ENCODE peak calls at places on chromosomes 3 and 15, in six cellular contexts. W, K, J, C, Z and F are unnamed samples.

GRCh38 chr15:66873856-66874255 is 171.8 kb downstream of the SMAD6 start:
- DNase-seq in W (no peak), K (no peak), J (no peak), C (no peak), Z (no peak), F (no peak)

GRCh38 chr3:111999924-112000835 is 1.5 kb downstream of the TAGLN3 start:
- DNase-seq in W (no peak), K (no peak), J (no peak), C (no peak), Z (no peak), F (no peak)

GRCh38 chr15:83114856-83115255 is 7.4 kb downstream of the TM6SF1 start:
- DNase-seq in W (no peak), K (no peak), J (no peak), C (no peak), Z (no peak), F (no peak)

GRCh38 chr3:117892431-117892841 is 1142.2 kb downstream of the IGSF11 start:
- DNase-seq in W (no peak), K (no peak), J (no peak), C (no peak), Z (no peak), F (peak; percentile 89)

GRCh38 chr15:79170256-79170664 is 79.7 kb upstream of the RASGRF1 start:
- DNase-seq in W (no peak), K (peak; percentile 25), J (no peak), C (no peak), Z (peak; percentile 63), F (peak; percentile 74)

GRCh38 chr3:14920536-14920935 is 26.8 kb upstream of the NR2C2 start:
- DNase-seq in W (no peak), K (no peak), J (no peak), C (no peak), Z (no peak), F (no peak)

GRCh38 chr15:56019819-56020218 is 26.4 kb upstream of the NEDD4 start:
- DNase-seq in W (no peak), K (no peak), J (no peak), C (no peak), Z (no peak), F (no peak)

GRCh38 chr3:39707314-39707909 is 102.0 kb upstream of the MYRIP start:
- DNase-seq in W (no peak), K (no peak), J (no peak), C (no peak), Z (no peak), F (peak; percentile 67)

GRCh38 chr3:123758081-123758564 is 126.0 kb downstream of the MYLK start:
- DNase-seq in W (no peak), K (no peak), J (no peak), C (no peak), Z (no peak), F (peak; percentile 88)

GRCh38 chr15:74050835-74051234 is 31.5 kb downstream of the GOLGA6A start:
- DNase-seq in W (no peak), K (no peak), J (peak; percentile 58), C (no peak), Z (no peak), F (no peak)

GRCh38 chr15:89822951-89823701 is 8.5 kb upstream of the ANPEP start:
- DNase-seq in W (no peak), K (no peak), J (no peak), C (no peak), Z (no peak), F (peak; percentile 73)

GRCh38 chr3:150059729-150060128 is 89.0 kb upstream of the PFN2 start:
- DNase-seq in W (no peak), K (no peak), J (no peak), C (no peak), Z (no peak), F (no peak)

GRCh38 chr3:85864896-85865295 is 906.1 kb downstream of the CADM2 start:
- DNase-seq in W (no peak), K (no peak), J (no peak), C (no peak), Z (no peak), F (no peak)

GRCh38 chr3:187744169-187745151 is 808 bp downstream of the BCL6 start:
- DNase-seq in W (peak; percentile 80), K (peak; percentile 48), J (peak; percentile 84), C (peak; percentile 39), Z (no peak), F (peak; percentile 69)

GRCh38 chr15:86164222-86164898 is 84.7 kb downstream of the AGBL1 start:
- DNase-seq in W (no peak), K (no peak), J (no peak), C (no peak), Z (no peak), F (no peak)

GRCh38 chr3:36764704-36765038 is 318 bp upstream of the DCLK3 start:
- DNase-seq in W (no peak), K (no peak), J (no peak), C (no peak), Z (no peak), F (no peak)
- H3K4me3 ChIP-seq in W (no peak overlapping the region), K (peak overlapping the region; percentile 64), J (no peak overlapping the region), C (no peak overlapping the region), Z (no peak overlapping the region), F (no peak overlapping the region)

GRCh38 chr15:29346998-29347397 is 77.4 kb upstream of the NSMCE3 start:
- DNase-seq in W (no peak), K (no peak), J (no peak), C (no peak), Z (no peak), F (no peak)
- H3K27ac ChIP-seq in W (no peak overlapping the region), K (no peak overlapping the region), J (no peak overlapping the region), C (no peak overlapping the region), Z (no peak overlapping the region), F (no peak overlapping the region)

GRCh38 chr15:65081758-65082157 is 5.2 kb downstream of the KBTBD13 start:
- DNase-seq in W (no peak), K (no peak), J (no peak), C (no peak), Z (no peak), F (peak; percentile 36)
- H3K4me1 ChIP-seq in W (peaks cover 4% of the 10 kb centered on the region), K (peaks cover 96% of the 10 kb centered on the region), J (peaks cover 6% of the 10 kb centered on the region), C (peaks cover 7% of the 10 kb centered on the region), Z (peaks cover 68% of the 10 kb centered on the region), F (no peaks in the 10 kb centered on the region)

GRCh38 chr3:71546781-71547180 is 36.7 kb downstream of the FOXP1 start:
- DNase-seq in W (no peak), K (no peak), J (no peak), C (no peak), Z (no peak), F (no peak)
- H3K4me3 ChIP-seq in W (no peak overlapping the region), K (no peak overlapping the region), J (no peak overlapping the region), C (no peak overlapping the region), Z (no peak overlapping the region), F (no peak overlapping the region)

DNA sequence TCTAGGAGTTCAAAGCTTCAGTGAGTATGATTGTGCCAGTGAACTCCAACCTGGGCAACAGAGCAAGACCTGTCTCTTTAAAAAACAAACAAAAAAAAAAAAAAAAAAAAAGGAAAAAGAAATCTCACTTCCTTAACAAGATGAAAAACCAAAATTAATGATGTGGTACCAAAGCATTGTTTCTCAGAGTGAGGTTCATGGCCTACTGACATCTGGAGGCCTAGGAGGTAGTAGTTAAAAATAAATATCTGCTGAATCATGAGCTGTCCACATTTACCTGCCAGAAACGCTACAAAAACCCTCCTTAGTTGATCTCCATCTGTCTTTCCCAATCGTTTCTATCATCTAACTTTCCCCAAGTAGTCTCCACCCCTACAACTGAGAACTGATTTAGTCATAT is 51.2 kb downstream of the EPHA6 start:
- DNase-seq in W (no peak), K (no peak), J (no peak), C (no peak), Z (no peak), F (no peak)
- H3K27ac ChIP-seq in W (no peak overlapping the region), K (no peak overlapping the region), J (no peak overlapping the region), C (no peak overlapping the region), Z (no peak overlapping the region), F (no peak overlapping the region)

GRCh38 chr15:40769310-40770146 is at the start of gene C15orf62:
- DNase-seq in W (peak; percentile 47), K (no peak), J (peak; percentile 94), C (no peak), Z (no peak), F (peak; percentile 33)

GRCh38 chr15:40771242-40771641 is 1.5 kb downstream of the C15orf62 start:
- DNase-seq in W (no peak), K (no peak), J (no peak), C (no peak), Z (no peak), F (no peak)

GRCh38 chr15:40772014-40772413 is 2.2 kb downstream of the C15orf62 start:
- DNase-seq in W (no peak), K (no peak), J (no peak), C (no peak), Z (no peak), F (no peak)

GRCh38 chr15:40768492-40769309 is 1.1 kb upstream of the C15orf62 start:
- DNase-seq in W (no peak), K (no peak), J (peak; percentile 68), C (no peak), Z (no peak), F (no peak)

GRCh38 chr15:40770147-40770721 is 454 bp downstream of the C15orf62 start:
- DNase-seq in W (no peak), K (no peak), J (peak; percentile 74), C (no peak), Z (no peak), F (no peak)
- H3K4me1 ChIP-seq in W (peaks cover 2% of the 10 kb centered on the region), K (peaks cover 10% of the 10 kb centered on the region), J (peaks cover 4% of the 10 kb centered on the region), C (peaks cover 10% of the 10 kb centered on the region), Z (peaks cover 25% of the 10 kb centered on the region), F (peaks cover 15% of the 10 kb centered on the region)

GRCh38 chr15:24880663-24881062 is 74.1 kb upstream of the SNRPN start:
- DNase-seq in W (no peak), K (no peak), J (no peak), C (no peak), Z (no peak), F (no peak)

GRCh38 chr15:24879492-24879891 is 75.3 kb upstream of the SNRPN start:
- DNase-seq in W (no peak), K (no peak), J (no peak), C (no peak), Z (no peak), F (no peak)

GRCh38 chr15:24877174-24877573 is 77.6 kb upstream of the SNRPN start:
- DNase-seq in W (no peak), K (no peak), J (no peak), C (no peak), Z (no peak), F (peak; percentile 4)

DNA sequence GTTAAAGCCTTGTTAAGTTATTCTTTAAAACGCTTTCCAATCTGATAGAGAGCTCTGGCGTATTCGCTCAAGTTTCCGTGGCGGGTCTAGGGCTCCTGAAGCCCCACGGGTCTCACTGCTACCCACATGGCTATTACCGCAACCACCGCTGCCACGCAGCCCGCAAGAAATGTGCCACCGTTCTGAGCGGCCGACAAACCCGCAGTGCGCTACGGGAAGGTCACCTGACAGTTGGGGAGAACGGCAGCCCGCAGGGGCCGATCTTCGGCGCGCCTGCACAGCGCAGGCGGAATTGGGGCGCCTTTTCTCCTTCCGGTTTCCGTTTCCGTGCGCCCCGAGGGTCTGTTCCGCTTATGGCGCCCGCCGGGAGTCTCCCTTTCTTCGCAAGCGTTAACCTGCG is 76.6 kb upstream of the SNRPN start:
- DNase-seq in W (no peak), K (peak; percentile 26), J (peak; percentile 73), C (no peak), Z (no peak), F (peak; percentile 52)
- H3K4me3 ChIP-seq in W (peak overlapping the region; percentile 24), K (peak overlapping the region; percentile 62), J (peak overlapping the region; percentile 55), C (no peak overlapping the region), Z (peak overlapping the region; percentile 21), F (peak overlapping the region; percentile 68)

GRCh38 chr3:38168151-38168987 is 3.0 kb downstream of the OXSR1 start:
- DNase-seq in W (no peak), K (no peak), J (no peak), C (no peak), Z (no peak), F (peak; percentile 79)
- H3K27ac ChIP-seq in W (no peak overlapping the region), K (no peak overlapping the region), J (no peak overlapping the region), C (no peak overlapping the region), Z (no peak overlapping the region), F (peak overlapping the region; percentile 98)